ENCODE peak calls at places on chromosomes 3 and 15, in six cellular contexts. R is ascending aorta, Q is tibial artery, N is pancreas, E is mucosa of descending colon, S is MCF 10A. L is an unnamed sample.

GRCh38 chr3:32457971-32458471 is 44.6 kb downstream of the CMTM6 start:
- DNase-seq in R (no peak), Q (no peak), N (no peak), E (no peak), S (no peak), L (no peak)

GRCh38 chr3:171218069-171218468 is 191.5 kb upstream of the SLC2A2 start:
- DNase-seq in R (no peak), Q (no peak), N (no peak), E (no peak), S (no peak), L (no peak)

GRCh38 chr15:76401285-76401684 is 64.7 kb downstream of the ISL2 start:
- DNase-seq in R (no peak), Q (no peak), N (no peak), E (no peak), S (peak), L (no peak)

GRCh38 chr3:40719660-40720287 is 195.0 kb downstream of the ZNF621 start:
- DNase-seq in R (no peak), Q (no peak), N (peak), E (peak), S (peak), L (no peak)

GRCh38 chr3:59818033-59818936 is 768.5 kb upstream of the CFAP20DC start:
- DNase-seq in R (peak), Q (peak), N (no peak), E (peak), S (peak), L (no peak)

GRCh38 chr3:139629033-139629432 is 48.7 kb downstream of the NMNAT3 start:
- DNase-seq in R (no peak), Q (no peak), N (peak), E (peak), S (peak), L (no peak)

GRCh38 chr3:130892759-130893239 is 1.1 kb upstream of the ATP2C1 start:
- DNase-seq in R (peak), Q (peak), N (peak), E (peak), S (peak), L (peak)

GRCh38 chr3:99645277-99646106 is 7.1 kb downstream of the COL8A1 start:
- DNase-seq in R (no peak), Q (no peak), N (no peak), E (peak), S (peak), L (no peak)

GRCh38 chr3:161549251-161549650 is 52.6 kb downstream of the OTOL1 start:
- DNase-seq in R (no peak), Q (no peak), N (no peak), E (no peak), S (peak), L (no peak)

GRCh38 chr15:29120593-29121368 is 148.8 kb downstream of the NSMCE3 start:
- DNase-seq in R (no peak), Q (no peak), N (no peak), E (no peak), S (no peak), L (no peak)

GRCh38 chr3:76930712-76931111 is 109.2 kb upstream of the ROBO2 start:
- DNase-seq in R (no peak), Q (no peak), N (no peak), E (no peak), S (no peak), L (no peak)

GRCh38 chr3:15294914-15295313 is 37.5 kb downstream of the SH3BP5 start:
- DNase-seq in R (no peak), Q (peak), N (no peak), E (no peak), S (no peak), L (no peak)

GRCh38 chr15:58383876-58384275 is 47.9 kb upstream of the LIPC start:
- DNase-seq in R (no peak), Q (no peak), N (no peak), E (no peak), S (no peak), L (no peak)

GRCh38 chr15:58384667-58385066 is 47.1 kb upstream of the LIPC start:
- DNase-seq in R (no peak), Q (no peak), N (no peak), E (no peak), S (no peak), L (no peak)

GRCh38 chr15:58387130-58387529 is 44.7 kb upstream of the LIPC start:
- DNase-seq in R (no peak), Q (no peak), N (no peak), E (no peak), S (no peak), L (no peak)

GRCh38 chr15:58386081-58386480 is 45.7 kb upstream of the LIPC start:
- DNase-seq in R (no peak), Q (no peak), N (no peak), E (no peak), S (no peak), L (no peak)

GRCh38 chr15:58386641-58387040 is 45.1 kb upstream of the LIPC start:
- DNase-seq in R (no peak), Q (no peak), N (no peak), E (no peak), S (no peak), L (no peak)
- TF ChIP-seq CTCF in R (no peak), Q (no peak), N (no peak), E (no peak), S (no peak), L (no peak)

GRCh38 chr15:45391746-45392711 is 13.7 kb upstream of the GATM start:
- DNase-seq in R (no peak), Q (no peak), N (no peak), E (no peak), S (no peak), L (no peak)

GRCh38 chr15:45387379-45388007 is 9.1 kb upstream of the GATM start:
- DNase-seq in R (no peak), Q (no peak), N (no peak), E (no peak), S (peak), L (no peak)

GRCh38 chr15:45386420-45386819 is 8.1 kb upstream of the GATM start:
- DNase-seq in R (no peak), Q (no peak), N (peak), E (no peak), S (no peak), L (no peak)

GRCh38 chr15:45386974-45387373 is 8.6 kb upstream of the GATM start:
- DNase-seq in R (no peak), Q (no peak), N (no peak), E (no peak), S (no peak), L (no peak)

GRCh38 chr15:45389351-45389750 is 11.0 kb upstream of the GATM start:
- DNase-seq in R (no peak), Q (no peak), N (no peak), E (no peak), S (no peak), L (no peak)
- TF ChIP-seq CTCF in R (no peak), Q (no peak), N (no peak), E (no peak), S (no peak), L (no peak)

GRCh38 chr15:62706361-62706760 is 336.2 kb upstream of the TPM1 start:
- DNase-seq in R (no peak), Q (no peak), N (no peak), E (no peak), S (peak), L (no peak)
- TF ChIP-seq CTCF in R (no peak), Q (peak), N (no peak), E (no peak), S (no peak), L (no peak)

GRCh38 chr3:49470714-49471420 is 800 bp downstream of the DAG1 start:
- DNase-seq in R (no peak), Q (no peak), N (no peak), E (no peak), S (no peak), L (no peak)
- TF ChIP-seq CTCF in R (no peak), Q (no peak), N (no peak), E (no peak), S (no peak), L (peak)

GRCh38 chr15:85005319-85005718 is 23.7 kb downstream of the PDE8A start:
- DNase-seq in R (no peak), Q (no peak), N (no peak), E (no peak), S (no peak), L (no peak)
- TF ChIP-seq CTCF in R (no peak), Q (no peak), N (no peak), E (no peak), S (no peak), L (peak)

GRCh38 chr3:52891164-52891563 is 6.2 kb downstream of the STIMATE start:
- DNase-seq in R (no peak), Q (no peak), N (no peak), E (no peak), S (no peak), L (no peak)

GRCh38 chr3:52891615-52892081 is 5.7 kb downstream of the STIMATE start:
- DNase-seq in R (no peak), Q (no peak), N (no peak), E (peak), S (no peak), L (no peak)

GRCh38 chr3:52893723-52894122 is 3.6 kb downstream of the STIMATE start:
- DNase-seq in R (no peak), Q (peak), N (peak), E (no peak), S (no peak), L (no peak)

GRCh38 chr3:52892290-52892624 is 5.1 kb downstream of the STIMATE start:
- DNase-seq in R (no peak), Q (peak), N (no peak), E (no peak), S (no peak), L (no peak)

GRCh38 chr3:52892625-52893311 is 4.6 kb downstream of the STIMATE start:
- DNase-seq in R (no peak), Q (no peak), N (no peak), E (peak), S (no peak), L (no peak)
- TF ChIP-seq CTCF in R (no peak), Q (peak), N (no peak), E (no peak), S (no peak), L (peak)

GRCh38 chr3:9887478-9887877 is 2.9 kb upstream of the JAGN1 start:
- DNase-seq in R (no peak), Q (no peak), N (no peak), E (no peak), S (no peak), L (no peak)

GRCh38 chr3:9889405-9889804 is 1.0 kb upstream of the JAGN1 start:
- DNase-seq in R (no peak), Q (no peak), N (no peak), E (no peak), S (no peak), L (no peak)

GRCh38 chr3:9891072-9891622 is 737 bp downstream of the JAGN1 start:
- DNase-seq in R (no peak), Q (no peak), N (no peak), E (no peak), S (no peak), L (no peak)

GRCh38 chr3:9888540-9888939 is 1.9 kb upstream of the JAGN1 start:
- DNase-seq in R (no peak), Q (no peak), N (no peak), E (no peak), S (no peak), L (no peak)

GRCh38 chr3:9890249-9891071 is at the start of gene JAGN1:
- DNase-seq in R (peak), Q (peak), N (peak), E (peak), S (peak), L (peak)
- TF ChIP-seq CTCF in R (no peak), Q (no peak), N (no peak), E (no peak), S (no peak), L (peak)

GRCh38 chr3:188179006-188179966 is 25.3 kb downstream of the LPP start:
- DNase-seq in R (peak), Q (peak), N (no peak), E (no peak), S (no peak), L (no peak)
- TF ChIP-seq CTCF in R (no peak), Q (peak), N (no peak), E (no peak), S (no peak), L (no peak)

GRCh38 chr3:39147711-39148115 is 5.7 kb downstream of the CSRNP1 start:
- DNase-seq in R (no peak), Q (peak), N (no peak), E (peak), S (no peak), L (no peak)

GRCh38 chr3:39147374-39147709 is 6.0 kb downstream of the CSRNP1 start:
- DNase-seq in R (no peak), Q (no peak), N (no peak), E (no peak), S (no peak), L (no peak)

GRCh38 chr3:39148116-39149058 is 5.0 kb downstream of the CSRNP1 start:
- DNase-seq in R (no peak), Q (peak), N (no peak), E (peak), S (no peak), L (no peak)

GRCh38 chr3:39146083-39146501 is 7.3 kb downstream of the CSRNP1 start:
- DNase-seq in R (no peak), Q (peak), N (no peak), E (peak), S (no peak), L (no peak)

DNA sequence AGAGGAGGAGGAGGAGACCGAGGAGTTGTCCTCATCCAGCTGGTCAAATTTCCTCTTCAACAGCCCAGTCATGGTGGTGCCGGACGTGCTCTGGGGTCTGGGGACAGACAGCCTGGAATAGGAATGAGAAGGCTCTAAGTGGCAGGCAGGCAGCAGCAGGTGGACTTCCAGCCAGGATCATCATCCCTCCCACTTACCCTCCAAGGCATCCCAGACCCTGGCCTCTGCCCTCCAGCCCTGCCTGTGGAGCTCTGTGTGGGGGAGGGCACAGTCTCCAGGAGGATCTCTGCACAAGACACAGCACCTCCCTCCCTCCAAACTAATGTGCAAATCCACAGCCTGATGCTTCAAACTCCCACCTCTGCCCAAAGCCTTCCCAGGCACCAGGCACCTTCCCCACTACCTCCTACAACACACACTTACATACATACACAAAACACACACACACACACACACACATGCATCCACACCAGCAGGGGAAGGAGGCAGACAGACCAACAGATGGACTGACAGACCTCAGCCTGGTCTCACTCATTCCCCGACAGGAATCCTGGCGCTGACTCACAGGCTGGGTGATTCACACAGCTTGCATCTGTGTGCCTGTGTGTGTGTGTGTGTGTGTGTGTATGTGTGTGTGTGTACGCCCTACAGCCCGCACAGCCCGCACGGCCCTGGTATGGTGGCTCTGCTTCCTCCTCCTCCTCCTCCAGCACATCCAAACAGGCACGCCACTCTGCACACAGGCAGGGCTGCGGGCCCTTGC is 6.6 kb downstream of the CSRNP1 start:
- DNase-seq in R (peak), Q (peak), N (peak), E (peak), S (peak), L (no peak)
- TF ChIP-seq CTCF in R (peak), Q (peak), N (no peak), E (no peak), S (no peak), L (no peak)

DNA sequence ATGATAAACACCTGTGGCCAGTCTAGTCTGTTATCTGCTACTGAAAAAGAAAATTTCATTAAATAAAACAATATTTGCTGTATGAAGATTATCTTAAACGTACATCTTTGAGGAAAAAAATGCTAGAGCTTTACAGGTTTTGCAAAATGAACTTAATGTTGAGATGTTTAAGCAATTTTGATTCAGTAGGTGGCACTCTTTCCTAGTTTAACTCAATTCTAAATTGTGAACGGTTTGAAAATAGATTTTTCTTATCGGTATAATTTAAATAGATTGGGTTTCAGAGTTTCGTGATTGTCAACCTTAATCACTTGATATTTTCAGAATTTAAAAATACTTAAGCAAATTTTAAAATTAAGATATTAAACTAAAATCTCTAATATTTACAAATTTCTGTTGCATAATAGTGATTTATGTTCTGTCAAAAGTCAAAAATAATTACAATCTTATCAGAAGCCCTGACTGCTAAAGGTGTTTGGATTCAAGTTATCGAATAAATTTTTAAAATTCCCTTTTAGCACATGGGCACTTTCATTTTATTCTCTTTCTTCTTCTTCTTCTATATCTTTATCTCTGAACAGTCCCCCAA is 7.0 kb upstream of the RNF111 start:
- DNase-seq in R (no peak), Q (no peak), N (no peak), E (no peak), S (peak), L (no peak)
- TF ChIP-seq CTCF in R (peak), Q (peak), N (peak), E (no peak), S (peak), L (peak)